ENCODE peak calls at places on chromosomes 13 and 19, in seven cellular contexts. One of them, this sample, is unnamed.

GRCh38 chr13:52371736-52372247 is 34.2 kb downstream of the THSD1 start:
- DNase-seq in spleen: no peak
- DNase-seq in GM12892: no peak
- DNase-seq in breast epithelium: no peak
- DNase-seq in suprapubic skin: no peak
- DNase-seq in vagina: no peak
- DNase-seq in K562: no peak
- DNase-seq in this sample: no peak

GRCh38 chr13:79231887-79232286 is 174.2 kb downstream of the RBM26 start:
- DNase-seq in spleen: no peak
- DNase-seq in GM12892: no peak
- DNase-seq in breast epithelium: no peak
- DNase-seq in suprapubic skin: no peak
- DNase-seq in vagina: no peak
- DNase-seq in K562: no peak
- DNase-seq in this sample: no peak

GRCh38 chr13:83618966-83619365 is 263.3 kb downstream of the SLITRK1 start:
- DNase-seq in spleen: no peak
- DNase-seq in GM12892: no peak
- DNase-seq in breast epithelium: no peak
- DNase-seq in suprapubic skin: no peak
- DNase-seq in vagina: no peak
- DNase-seq in K562: no peak
- DNase-seq in this sample: no peak

GRCh38 chr19:57648336-57649003 is 15.5 kb downstream of the ZNF211 start:
- DNase-seq in spleen: no peak
- DNase-seq in GM12892: no peak
- DNase-seq in breast epithelium: no peak
- DNase-seq in suprapubic skin: no peak
- DNase-seq in vagina: no peak
- DNase-seq in K562: no peak
- DNase-seq in this sample: no peak

GRCh38 chr13:35978607-35979316 is 152.4 kb downstream of the DCLK1 start:
- DNase-seq in spleen: no peak
- DNase-seq in GM12892: no peak
- DNase-seq in breast epithelium: no peak
- DNase-seq in suprapubic skin: no peak
- DNase-seq in vagina: no peak
- DNase-seq in K562: peak
- DNase-seq in this sample: peak

GRCh38 chr19:56712609-56713008 is 41.1 kb upstream of the ZNF835 start:
- DNase-seq in spleen: no peak
- DNase-seq in GM12892: no peak
- DNase-seq in breast epithelium: no peak
- DNase-seq in suprapubic skin: no peak
- DNase-seq in vagina: no peak
- DNase-seq in K562: no peak
- DNase-seq in this sample: no peak

GRCh38 chr13:114057131-114058050 is 75.0 kb downstream of the RASA3 start:
- DNase-seq in spleen: no peak
- DNase-seq in GM12892: no peak
- DNase-seq in breast epithelium: no peak
- DNase-seq in suprapubic skin: no peak
- DNase-seq in vagina: no peak
- DNase-seq in K562: no peak
- DNase-seq in this sample: no peak

GRCh38 chr13:113897161-113897560 is 33.3 kb upstream of the GAS6 start:
- DNase-seq in spleen: no peak
- DNase-seq in GM12892: no peak
- DNase-seq in breast epithelium: peak
- DNase-seq in suprapubic skin: no peak
- DNase-seq in vagina: no peak
- DNase-seq in K562: no peak
- DNase-seq in this sample: no peak

GRCh38 chr13:111152836-111153235 is 37.7 kb downstream of the ARHGEF7 start:
- DNase-seq in spleen: no peak
- DNase-seq in GM12892: no peak
- DNase-seq in breast epithelium: no peak
- DNase-seq in suprapubic skin: no peak
- DNase-seq in vagina: no peak
- DNase-seq in K562: no peak
- DNase-seq in this sample: no peak

GRCh38 chr13:58655086-58655485 is 1023.5 kb downstream of the PCDH17 start:
- DNase-seq in spleen: no peak
- DNase-seq in GM12892: no peak
- DNase-seq in breast epithelium: no peak
- DNase-seq in suprapubic skin: no peak
- DNase-seq in vagina: no peak
- DNase-seq in K562: no peak
- DNase-seq in this sample: no peak

GRCh38 chr13:109586509-109587346 is 199.7 kb downstream of the IRS2 start:
- DNase-seq in spleen: no peak
- DNase-seq in GM12892: no peak
- DNase-seq in breast epithelium: no peak
- DNase-seq in suprapubic skin: no peak
- DNase-seq in vagina: no peak
- DNase-seq in K562: no peak
- DNase-seq in this sample: no peak

GRCh38 chr13:113485545-113485944 is 5.0 kb downstream of the DCUN1D2 start:
- DNase-seq in spleen: no peak
- DNase-seq in GM12892: no peak
- DNase-seq in breast epithelium: no peak
- DNase-seq in suprapubic skin: no peak
- DNase-seq in vagina: no peak
- DNase-seq in K562: no peak
- DNase-seq in this sample: no peak

GRCh38 chr13:43230989-43231388 is 207.6 kb downstream of the DNAJC15 start:
- DNase-seq in spleen: no peak
- DNase-seq in GM12892: no peak
- DNase-seq in breast epithelium: no peak
- DNase-seq in suprapubic skin: no peak
- DNase-seq in vagina: no peak
- DNase-seq in K562: no peak
- DNase-seq in this sample: no peak

GRCh38 chr19:15243236-15243957 is 11.1 kb upstream of the EPHX3 start:
- DNase-seq in spleen: no peak
- DNase-seq in GM12892: no peak
- DNase-seq in breast epithelium: no peak
- DNase-seq in suprapubic skin: no peak
- DNase-seq in vagina: no peak
- DNase-seq in K562: no peak
- DNase-seq in this sample: no peak

GRCh38 chr13:32883501-32883900 is 132.7 kb upstream of the KL start:
- DNase-seq in spleen: no peak
- DNase-seq in GM12892: no peak
- DNase-seq in breast epithelium: no peak
- DNase-seq in suprapubic skin: no peak
- DNase-seq in vagina: peak
- DNase-seq in K562: no peak
- DNase-seq in this sample: no peak

GRCh38 chr19:35449347-35450043 is 1.4 kb downstream of the FFAR2 start:
- DNase-seq in spleen: no peak
- DNase-seq in GM12892: no peak
- DNase-seq in breast epithelium: peak
- DNase-seq in suprapubic skin: no peak
- DNase-seq in vagina: no peak
- DNase-seq in K562: no peak
- DNase-seq in this sample: no peak

GRCh38 chr13:99484405-99484981 is 16.8 kb upstream of the TM9SF2 start:
- DNase-seq in spleen: no peak
- DNase-seq in GM12892: no peak
- DNase-seq in breast epithelium: no peak
- DNase-seq in suprapubic skin: no peak
- DNase-seq in vagina: no peak
- DNase-seq in K562: no peak
- DNase-seq in this sample: no peak

GRCh38 chr13:110371550-110372465 is 64.7 kb downstream of the COL4A2 start:
- DNase-seq in spleen: no peak
- DNase-seq in GM12892: no peak
- DNase-seq in breast epithelium: no peak
- DNase-seq in suprapubic skin: no peak
- DNase-seq in vagina: no peak
- DNase-seq in K562: no peak
- DNase-seq in this sample: no peak

GRCh38 chr13:48555441-48555840 is 22.6 kb upstream of the RCBTB2 start:
- DNase-seq in spleen: no peak
- DNase-seq in GM12892: no peak
- DNase-seq in breast epithelium: no peak
- DNase-seq in suprapubic skin: no peak
- DNase-seq in vagina: no peak
- DNase-seq in K562: no peak
- DNase-seq in this sample: no peak

GRCh38 chr13:85538957-85539356 is 260.3 kb downstream of the SLITRK6 start:
- DNase-seq in spleen: no peak
- DNase-seq in GM12892: no peak
- DNase-seq in breast epithelium: no peak
- DNase-seq in suprapubic skin: no peak
- DNase-seq in vagina: no peak
- DNase-seq in K562: no peak
- DNase-seq in this sample: no peak

GRCh38 chr13:61286148-61286745 is 129.4 kb downstream of the PCDH20 start:
- DNase-seq in spleen: no peak
- DNase-seq in GM12892: no peak
- DNase-seq in breast epithelium: no peak
- DNase-seq in suprapubic skin: no peak
- DNase-seq in vagina: no peak
- DNase-seq in K562: no peak
- DNase-seq in this sample: peak

GRCh38 chr19:18373892-18374629 is 11.9 kb upstream of the GDF15 start:
- DNase-seq in spleen: peak
- DNase-seq in GM12892: peak
- DNase-seq in breast epithelium: peak
- DNase-seq in suprapubic skin: peak
- DNase-seq in vagina: peak
- DNase-seq in K562: peak
- DNase-seq in this sample: peak
- TF ChIP-seq POLR2A in spleen: no peak
- TF ChIP-seq POLR2A in GM12892: peak
- TF ChIP-seq POLR2A in breast epithelium: no peak
- TF ChIP-seq POLR2A in suprapubic skin: no peak
- TF ChIP-seq POLR2A in vagina: no peak
- TF ChIP-seq POLR2A in K562: peak
- TF ChIP-seq POLR2A in this sample: peak

DNA sequence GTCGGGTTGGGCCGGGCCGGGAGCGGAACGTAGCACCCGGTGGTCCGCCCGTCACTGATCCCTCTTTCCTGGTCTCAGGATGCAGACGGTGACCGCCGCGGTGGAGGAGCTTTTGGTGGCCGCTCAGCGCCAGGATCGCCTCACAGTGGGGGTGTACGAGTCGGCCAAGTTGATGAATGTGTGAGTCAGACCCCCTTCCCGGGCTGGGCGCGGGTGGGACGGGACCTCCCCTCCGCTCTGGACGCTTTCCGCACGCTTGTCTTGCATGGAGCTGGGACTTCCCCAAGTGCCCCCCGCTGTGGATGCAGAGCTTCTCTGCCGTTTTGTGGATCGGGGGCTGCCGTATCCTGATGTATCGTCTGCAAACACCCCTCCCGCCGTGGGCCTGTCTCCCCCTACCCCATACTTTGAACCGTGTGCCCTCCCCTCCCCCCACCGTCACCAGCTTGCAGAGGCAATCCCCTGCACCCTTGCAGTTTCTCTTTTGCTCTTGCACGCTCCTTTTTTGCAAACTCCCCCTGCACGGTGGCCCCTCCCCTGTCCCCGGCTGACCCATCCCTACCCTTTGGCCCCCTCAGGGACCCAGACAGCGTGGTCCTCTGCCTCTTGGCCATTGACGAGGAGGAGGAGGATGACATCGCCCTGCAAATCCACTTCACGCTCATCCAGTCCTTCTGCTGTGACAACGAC is 669 bp downstream of the GADD45B start:
- DNase-seq in spleen: peak
- DNase-seq in GM12892: no peak
- DNase-seq in breast epithelium: peak
- DNase-seq in suprapubic skin: no peak
- DNase-seq in vagina: no peak
- DNase-seq in K562: peak
- DNase-seq in this sample: no peak
- TF ChIP-seq POLR2AphosphoS5 in spleen: peak
- TF ChIP-seq POLR2AphosphoS5 in GM12892: peak
- TF ChIP-seq POLR2AphosphoS5 in breast epithelium: no peak
- TF ChIP-seq POLR2AphosphoS5 in suprapubic skin: no peak
- TF ChIP-seq POLR2AphosphoS5 in vagina: no peak
- TF ChIP-seq POLR2AphosphoS5 in K562: no peak
- TF ChIP-seq POLR2AphosphoS5 in this sample: peak

DNA sequence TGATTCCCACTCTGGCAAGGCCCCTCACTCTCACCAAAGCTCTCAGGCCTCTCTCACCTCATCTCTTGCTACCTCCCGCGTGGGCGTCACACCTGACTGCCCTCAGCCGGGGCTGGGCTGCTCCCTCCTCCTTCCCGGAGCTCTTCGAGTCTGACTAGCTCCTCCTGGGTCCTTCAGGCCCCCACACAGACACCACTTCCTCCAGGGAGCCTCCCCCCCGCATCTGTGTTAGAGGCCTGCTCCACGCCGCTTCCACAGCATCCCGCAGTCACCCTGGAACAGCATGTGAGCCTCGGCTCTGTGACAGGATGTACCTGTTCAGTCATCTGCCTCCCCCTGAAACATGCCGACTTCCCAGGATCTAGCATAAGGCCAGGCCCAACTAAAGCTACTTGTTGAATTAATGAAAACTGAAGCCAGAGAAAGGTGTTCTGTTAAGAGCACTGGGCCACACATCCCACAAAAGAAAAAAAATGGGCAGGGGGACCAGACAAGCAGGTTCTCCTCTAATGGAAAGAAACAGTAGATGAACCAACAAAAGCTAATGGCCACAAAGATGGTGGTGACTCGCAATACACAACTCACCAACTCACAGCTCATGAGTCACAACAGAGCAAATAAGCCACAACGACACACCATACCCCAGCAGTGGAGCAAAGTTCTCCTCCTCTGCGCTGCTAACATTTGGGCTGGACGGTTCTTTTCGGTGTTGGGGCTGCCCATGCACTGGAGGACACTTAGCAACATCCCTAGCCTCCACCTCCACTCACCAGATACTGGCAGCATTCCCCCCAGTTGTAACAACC is 3.0 kb downstream of the PPP6R1 start:
- DNase-seq in spleen: peak
- DNase-seq in GM12892: no peak
- DNase-seq in breast epithelium: no peak
- DNase-seq in suprapubic skin: peak
- DNase-seq in vagina: no peak
- DNase-seq in K562: no peak
- DNase-seq in this sample: no peak
- TF ChIP-seq POLR2A in spleen: no peak
- TF ChIP-seq POLR2A in GM12892: no peak
- TF ChIP-seq POLR2A in breast epithelium: no peak
- TF ChIP-seq POLR2A in suprapubic skin: no peak
- TF ChIP-seq POLR2A in vagina: no peak
- TF ChIP-seq POLR2A in K562: no peak
- TF ChIP-seq POLR2A in this sample: peak

DNA sequence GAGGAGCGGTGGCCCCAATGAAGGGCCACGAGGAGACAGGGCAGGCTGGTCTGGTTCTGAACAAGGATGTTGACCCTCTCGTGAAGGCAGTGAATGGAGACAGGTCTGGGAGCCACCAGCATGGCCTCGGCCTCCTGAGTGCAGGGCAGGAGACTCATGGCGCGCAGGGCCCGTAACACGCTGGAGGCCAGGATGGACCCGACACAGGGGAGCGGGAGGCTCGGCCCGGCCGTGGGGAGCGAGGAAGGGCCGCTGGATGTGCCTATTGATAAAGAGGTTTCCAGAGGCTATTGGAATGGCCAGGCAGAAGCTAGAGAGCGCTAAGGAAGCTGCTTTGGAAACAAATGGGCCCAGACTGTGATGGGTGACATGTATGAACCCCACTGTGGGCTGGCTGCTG is 132.5 kb downstream of the STK24 start:
- DNase-seq in spleen: no peak
- DNase-seq in GM12892: no peak
- DNase-seq in breast epithelium: no peak
- DNase-seq in suprapubic skin: no peak
- DNase-seq in vagina: no peak
- DNase-seq in K562: no peak
- DNase-seq in this sample: no peak
- TF ChIP-seq POLR2AphosphoS5 in spleen: no peak
- TF ChIP-seq POLR2AphosphoS5 in GM12892: no peak
- TF ChIP-seq POLR2AphosphoS5 in breast epithelium: no peak
- TF ChIP-seq POLR2AphosphoS5 in suprapubic skin: no peak
- TF ChIP-seq POLR2AphosphoS5 in vagina: no peak
- TF ChIP-seq POLR2AphosphoS5 in K562: no peak
- TF ChIP-seq POLR2AphosphoS5 in this sample: no peak